ENCODE peak calls at places on chromosomes 2 and 18, in four cellular contexts. G, M, V and D are unnamed samples.

GRCh38 chr18:77262655-77263470 is 13.2 kb downstream of the GALR1 start:
- DNase-seq in V (no peak), M (no peak), G (no peak), D (no peak)

GRCh38 chr2:136117391-136117841 is 533 bp downstream of the CXCR4 start:
- DNase-seq in M (no peak), V (peak; percentile 59), G (peak; percentile 69), D (no peak)

GRCh38 chr2:62410015-62410453 is 96.0 kb downstream of the TMEM17 start:
- DNase-seq in G (peak; percentile 28), M (no peak), V (peak; percentile 25), D (no peak)

GRCh38 chr2:33412920-33413319 is 63.5 kb upstream of the RASGRP3 start:
- DNase-seq in M (no peak), G (peak; percentile 40), V (no peak), D (no peak)

GRCh38 chr18:459801-460200 is 40.7 kb downstream of the COLEC12 start:
- DNase-seq in M (no peak), V (no peak), G (no peak), D (no peak)

GRCh38 chr18:56112013-56112749 is 524.2 kb upstream of the TCF4 start:
- DNase-seq in M (no peak), V (no peak), G (no peak), D (no peak)

GRCh38 chr2:172734711-172735645 is 667 bp upstream of the RAPGEF4 start:
- DNase-seq in V (no peak), G (no peak), M (no peak), D (no peak)

GRCh38 chr2:230713331-230714121 is 884 bp downstream of the CAB39 start:
- DNase-seq in G (peak; percentile 90), M (peak; percentile 48), V (peak; percentile 20), D (no peak)

GRCh38 chr2:41965886-41966285 is 81.9 kb upstream of the PKDCC start:
- DNase-seq in V (no peak), G (no peak), M (no peak), D (no peak)

GRCh38 chr18:7330041-7330440 is 99.2 kb downstream of the LRRC30 start:
- DNase-seq in V (no peak), M (no peak), G (no peak), D (no peak)

GRCh38 chr2:127179756-127180155 is 40.3 kb downstream of the CYP27C1 start:
- DNase-seq in G (no peak), V (no peak), M (peak; percentile 30), D (no peak)

GRCh38 chr2:102037681-102038080 is 45.9 kb downstream of the IL1R2 start:
- DNase-seq in G (no peak), V (no peak), M (no peak), D (no peak)

GRCh38 chr2:200306719-200306968 is 151 bp downstream of the SPATS2L start:
- DNase-seq in V (no peak), G (peak; percentile 45), M (no peak), D (no peak)

GRCh38 chr2:228689049-228689448 is 507.6 kb upstream of the SPHKAP start:
- DNase-seq in G (no peak), V (no peak), M (no peak), D (no peak)

GRCh38 chr2:28269019-28269784 is 123.5 kb upstream of the FOSL2 start:
- DNase-seq in V (no peak), G (peak; percentile 19), M (no peak), D (no peak)

GRCh38 chr2:85750509-85751299 is 3.1 kb upstream of the ATOH8 start:
- DNase-seq in V (peak; percentile 65), G (peak; percentile 62), M (peak; percentile 83), D (no peak)

GRCh38 chr2:187615364-187615763 is 61.1 kb upstream of the TFPI start:
- DNase-seq in G (no peak), V (no peak), M (no peak), D (no peak)

GRCh38 chr2:76498387-76498786 is 787.7 kb upstream of the GCFC2 start:
- DNase-seq in G (no peak), M (no peak), V (no peak), D (no peak)

GRCh38 chr2:142188562-142188961 is 57.7 kb upstream of the LRP1B start:
- DNase-seq in M (no peak), V (no peak), G (no peak), D (no peak)

GRCh38 chr18:78378983-78379382 is 600.6 kb upstream of the SALL3 start:
- DNase-seq in M (no peak), G (no peak), V (no peak), D (no peak)

GRCh38 chr2:152466925-152467676 is 132.1 kb downstream of the FMNL2 start:
- DNase-seq in G (no peak), M (no peak), V (no peak), D (no peak)

GRCh38 chr18:56009451-56009850 is 421.5 kb upstream of the TCF4 start:
- DNase-seq in G (no peak), V (no peak), M (no peak), D (no peak)

GRCh38 chr2:168583064-168583709 is 127.1 kb downstream of the CERS6 start:
- DNase-seq in M (no peak), G (peak; percentile 26), V (no peak), D (no peak)

GRCh38 chr2:218805627-218806026 is 23.7 kb downstream of the CYP27A1 start:
- DNase-seq in V (no peak), G (no peak), M (no peak), D (peak; percentile 60)

GRCh38 chr2:62461707-62462106 is 44.3 kb downstream of the TMEM17 start:
- DNase-seq in M (no peak), G (no peak), V (peak; percentile 15), D (no peak)

GRCh38 chr2:43269706-43270105 is 43.3 kb upstream of the ZFP36L2 start:
- DNase-seq in V (no peak), G (no peak), M (peak; percentile 75), D (peak; percentile 96)

GRCh38 chr2:226581661-226582060 is 218.0 kb downstream of the IRS1 start:
- DNase-seq in V (no peak), M (no peak), G (no peak), D (no peak)

GRCh38 chr2:128315829-128316776 is 2.6 kb downstream of the HS6ST1 start:
- DNase-seq in M (no peak), G (no peak), V (no peak), D (peak; percentile 89)

GRCh38 chr2:202429164-202429980 is 53.2 kb downstream of the BMPR2 start:
- DNase-seq in M (no peak), G (no peak), V (no peak), D (no peak)

GRCh38 chr2:49664827-49665226 is 510.5 kb upstream of the FSHR start:
- DNase-seq in V (no peak), G (no peak), M (no peak), D (no peak)

GRCh38 chr2:38581193-38582147 is 21.3 kb downstream of the HNRNPLL start:
- DNase-seq in G (peak; percentile 88), M (no peak), V (peak; percentile 16), D (no peak)

GRCh38 chr2:173159794-173160463 is 84.3 kb downstream of the MAP3K20 start:
- DNase-seq in M (peak; percentile 81), V (no peak), G (peak; percentile 79), D (peak; percentile 96)

GRCh38 chr18:51149605-51150429 is 47.7 kb downstream of the MEX3C start:
- DNase-seq in G (no peak), M (no peak), V (no peak), D (peak; percentile 17)

GRCh38 chr18:32299489-32299888 is 109.7 kb downstream of the MEP1B start:
- DNase-seq in G (no peak), M (no peak), V (no peak), D (no peak)

GRCh38 chr2:241821460-241822263 is 12.7 kb downstream of the NEU4 start:
- DNase-seq in G (no peak), M (peak; percentile 40), V (no peak), D (no peak)

GRCh38 chr2:136025057-136025973 is 39.9 kb upstream of the DARS1 start:
- DNase-seq in V (peak; percentile 91), G (peak; percentile 42), M (peak; percentile 73), D (no peak)